ENCODE peak calls at places on chromosomes 3 and 15, in five cellular contexts. One of them, this sample, is unnamed. For H3K4me1 and H3K27me3, the result is how much of the 10 kb centered on the place peaks cover.

GRCh38 chr15:25931846-25932245 is 68.7 kb upstream of the ATP10A start:
- DNase-seq in endothelial cell of umbilical vein: no peak
- DNase-seq in right lobe of liver: no peak
- DNase-seq in thoracic aorta: no peak
- DNase-seq in gastrocnemius medialis: no peak
- DNase-seq in this sample: no peak

GRCh38 chr3:121995190-121996137 is 26.6 kb downstream of the ILDR1 start:
- DNase-seq in right lobe of liver: peak
- DNase-seq in thoracic aorta: no peak
- DNase-seq in endothelial cell of umbilical vein: peak
- DNase-seq in gastrocnemius medialis: peak
- DNase-seq in this sample: peak

GRCh38 chr15:40343512-40343911 is 2.8 kb upstream of the CCDC9B start:
- DNase-seq in endothelial cell of umbilical vein: peak
- DNase-seq in gastrocnemius medialis: no peak
- DNase-seq in right lobe of liver: no peak
- DNase-seq in thoracic aorta: peak
- DNase-seq in this sample: peak

GRCh38 chr15:41596972-41597371 is 38.0 kb downstream of the TYRO3 start:
- DNase-seq in endothelial cell of umbilical vein: no peak
- DNase-seq in right lobe of liver: no peak
- DNase-seq in gastrocnemius medialis: no peak
- DNase-seq in thoracic aorta: no peak
- DNase-seq in this sample: no peak

GRCh38 chr3:45480218-45480617 is 91.8 kb downstream of the LARS2 start:
- DNase-seq in gastrocnemius medialis: no peak
- DNase-seq in endothelial cell of umbilical vein: no peak
- DNase-seq in right lobe of liver: no peak
- DNase-seq in thoracic aorta: no peak
- DNase-seq in this sample: no peak

GRCh38 chr15:67700023-67700422 is 125.3 kb upstream of the SKOR1 start:
- DNase-seq in thoracic aorta: no peak
- DNase-seq in gastrocnemius medialis: no peak
- DNase-seq in endothelial cell of umbilical vein: no peak
- DNase-seq in right lobe of liver: no peak
- DNase-seq in this sample: no peak

GRCh38 chr15:61227269-61228024 is 1.7 kb downstream of the RORA start:
- DNase-seq in right lobe of liver: peak
- DNase-seq in thoracic aorta: no peak
- DNase-seq in gastrocnemius medialis: peak
- DNase-seq in endothelial cell of umbilical vein: peak
- DNase-seq in this sample: peak

GRCh38 chr3:136835817-136836510 is 17.0 kb downstream of the SLC35G2 start:
- DNase-seq in thoracic aorta: no peak
- DNase-seq in endothelial cell of umbilical vein: no peak
- DNase-seq in right lobe of liver: no peak
- DNase-seq in gastrocnemius medialis: no peak
- DNase-seq in this sample: no peak

GRCh38 chr15:40952301-40952900 is 870 bp upstream of the CHAC1 start:
- DNase-seq in thoracic aorta: no peak
- DNase-seq in right lobe of liver: no peak
- DNase-seq in gastrocnemius medialis: no peak
- DNase-seq in endothelial cell of umbilical vein: no peak
- DNase-seq in this sample: no peak

GRCh38 chr3:45790611-45791010 is 5.7 kb downstream of the SLC6A20 start:
- DNase-seq in thoracic aorta: no peak
- DNase-seq in gastrocnemius medialis: no peak
- DNase-seq in right lobe of liver: no peak
- DNase-seq in endothelial cell of umbilical vein: no peak
- DNase-seq in this sample: no peak

GRCh38 chr3:186239321-186239720 is 122.7 kb downstream of the DGKG start:
- DNase-seq in gastrocnemius medialis: peak
- DNase-seq in right lobe of liver: no peak
- DNase-seq in endothelial cell of umbilical vein: no peak
- DNase-seq in thoracic aorta: no peak
- DNase-seq in this sample: no peak

GRCh38 chr3:923161-923910 is 169.5 kb upstream of the CNTN6 start:
- DNase-seq in endothelial cell of umbilical vein: no peak
- DNase-seq in thoracic aorta: no peak
- DNase-seq in right lobe of liver: no peak
- DNase-seq in gastrocnemius medialis: no peak
- DNase-seq in this sample: no peak

GRCh38 chr15:58463815-58464697 is 32.3 kb downstream of the LIPC start:
- DNase-seq in endothelial cell of umbilical vein: no peak
- DNase-seq in gastrocnemius medialis: no peak
- DNase-seq in thoracic aorta: no peak
- DNase-seq in right lobe of liver: no peak
- DNase-seq in this sample: no peak

GRCh38 chr3:193240850-193241706 is at the start of gene PLAAT1:
- DNase-seq in gastrocnemius medialis: peak
- DNase-seq in right lobe of liver: peak
- DNase-seq in thoracic aorta: no peak
- DNase-seq in endothelial cell of umbilical vein: peak
- DNase-seq in this sample: peak

GRCh38 chr15:92797168-92798052 is 102.7 kb upstream of the CHD2 start:
- DNase-seq in gastrocnemius medialis: no peak
- DNase-seq in right lobe of liver: no peak
- DNase-seq in endothelial cell of umbilical vein: peak
- DNase-seq in thoracic aorta: no peak
- DNase-seq in this sample: no peak

GRCh38 chr3:124032351-124032880 is 40.5 kb upstream of the ROPN1 start:
- DNase-seq in gastrocnemius medialis: peak
- DNase-seq in thoracic aorta: no peak
- DNase-seq in right lobe of liver: peak
- DNase-seq in endothelial cell of umbilical vein: no peak
- DNase-seq in this sample: peak

GRCh38 chr3:129627350-129628168 is 21.1 kb upstream of the PLXND1 start:
- DNase-seq in right lobe of liver: peak
- DNase-seq in thoracic aorta: no peak
- DNase-seq in endothelial cell of umbilical vein: peak
- DNase-seq in gastrocnemius medialis: peak
- DNase-seq in this sample: peak

GRCh38 chr3:155442066-155442465 is 148.6 kb upstream of the STRIT1 start:
- DNase-seq in right lobe of liver: no peak
- DNase-seq in endothelial cell of umbilical vein: no peak
- DNase-seq in gastrocnemius medialis: no peak
- DNase-seq in thoracic aorta: no peak
- DNase-seq in this sample: no peak

GRCh38 chr3:29140706-29141105 is 140.2 kb upstream of the RBMS3 start:
- DNase-seq in endothelial cell of umbilical vein: peak
- DNase-seq in thoracic aorta: no peak
- DNase-seq in right lobe of liver: no peak
- DNase-seq in gastrocnemius medialis: no peak
- DNase-seq in this sample: no peak

GRCh38 chr3:149654188-149654601 is 3.6 kb downstream of the WWTR1 start:
- DNase-seq in gastrocnemius medialis: no peak
- DNase-seq in endothelial cell of umbilical vein: peak
- DNase-seq in thoracic aorta: no peak
- DNase-seq in right lobe of liver: no peak
- DNase-seq in this sample: no peak

GRCh38 chr3:158568784-158569183 is 2.2 kb upstream of the MLF1 start:
- DNase-seq in endothelial cell of umbilical vein: no peak
- DNase-seq in thoracic aorta: no peak
- DNase-seq in right lobe of liver: no peak
- DNase-seq in gastrocnemius medialis: no peak
- DNase-seq in this sample: no peak

GRCh38 chr3:71456155-71456554 is 127.4 kb downstream of the FOXP1 start:
- DNase-seq in thoracic aorta: no peak
- DNase-seq in endothelial cell of umbilical vein: peak
- DNase-seq in gastrocnemius medialis: no peak
- DNase-seq in right lobe of liver: no peak
- DNase-seq in this sample: no peak

GRCh38 chr3:111539351-111540331 is 2.4 kb upstream of the CD96 start:
- DNase-seq in right lobe of liver: peak
- DNase-seq in thoracic aorta: no peak
- DNase-seq in endothelial cell of umbilical vein: no peak
- DNase-seq in gastrocnemius medialis: no peak
- DNase-seq in this sample: no peak

GRCh38 chr3:46607603-46608028 is 4.7 kb upstream of the FAM240A start:
- DNase-seq in thoracic aorta: no peak
- DNase-seq in gastrocnemius medialis: no peak
- DNase-seq in endothelial cell of umbilical vein: no peak
- DNase-seq in right lobe of liver: no peak
- DNase-seq in this sample: peak

GRCh38 chr3:18716821-18717220 is 291.7 kb upstream of the SATB1 start:
- DNase-seq in gastrocnemius medialis: no peak
- DNase-seq in right lobe of liver: no peak
- DNase-seq in endothelial cell of umbilical vein: no peak
- DNase-seq in thoracic aorta: no peak
- DNase-seq in this sample: no peak

GRCh38 chr3:18713576-18713951 is 288.4 kb upstream of the SATB1 start:
- DNase-seq in thoracic aorta: no peak
- DNase-seq in right lobe of liver: no peak
- DNase-seq in endothelial cell of umbilical vein: no peak
- DNase-seq in gastrocnemius medialis: no peak
- DNase-seq in this sample: no peak

GRCh38 chr3:18715208-18715607 is 290.1 kb upstream of the SATB1 start:
- DNase-seq in right lobe of liver: no peak
- DNase-seq in endothelial cell of umbilical vein: no peak
- DNase-seq in gastrocnemius medialis: no peak
- DNase-seq in thoracic aorta: no peak
- DNase-seq in this sample: no peak

GRCh38 chr3:18717588-18717987 is 292.4 kb upstream of the SATB1 start:
- DNase-seq in gastrocnemius medialis: no peak
- DNase-seq in endothelial cell of umbilical vein: no peak
- DNase-seq in thoracic aorta: no peak
- DNase-seq in right lobe of liver: no peak
- DNase-seq in this sample: no peak

DNA sequence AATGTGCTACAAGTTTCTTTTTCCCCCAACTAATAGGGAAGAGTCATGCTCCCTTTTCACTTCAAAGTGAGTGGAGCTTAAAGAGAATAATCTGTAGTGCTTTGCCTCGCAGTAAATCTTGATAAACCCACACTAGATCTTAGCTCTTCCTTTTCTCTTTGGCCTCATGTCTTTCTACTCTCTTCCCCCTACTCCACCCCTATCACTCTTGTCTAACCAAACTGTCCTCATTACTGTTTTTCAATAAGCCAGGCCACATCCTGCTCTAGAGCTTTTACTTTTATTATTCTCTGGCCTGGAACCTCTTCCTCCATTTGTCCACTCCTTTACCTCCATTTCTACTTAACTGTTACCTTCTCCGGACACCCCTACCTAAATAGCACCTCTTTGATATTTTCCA is 291.0 kb upstream of the SATB1 start:
- DNase-seq in gastrocnemius medialis: no peak
- DNase-seq in right lobe of liver: no peak
- DNase-seq in endothelial cell of umbilical vein: no peak
- DNase-seq in thoracic aorta: no peak
- DNase-seq in this sample: no peak
- H3K4me1 ChIP-seq in gastrocnemius medialis: under half
- H3K4me1 ChIP-seq in right lobe of liver: under half
- H3K4me1 ChIP-seq in endothelial cell of umbilical vein: under half
- H3K4me1 ChIP-seq in thoracic aorta: under half
- H3K4me1 ChIP-seq in this sample: under half

DNA sequence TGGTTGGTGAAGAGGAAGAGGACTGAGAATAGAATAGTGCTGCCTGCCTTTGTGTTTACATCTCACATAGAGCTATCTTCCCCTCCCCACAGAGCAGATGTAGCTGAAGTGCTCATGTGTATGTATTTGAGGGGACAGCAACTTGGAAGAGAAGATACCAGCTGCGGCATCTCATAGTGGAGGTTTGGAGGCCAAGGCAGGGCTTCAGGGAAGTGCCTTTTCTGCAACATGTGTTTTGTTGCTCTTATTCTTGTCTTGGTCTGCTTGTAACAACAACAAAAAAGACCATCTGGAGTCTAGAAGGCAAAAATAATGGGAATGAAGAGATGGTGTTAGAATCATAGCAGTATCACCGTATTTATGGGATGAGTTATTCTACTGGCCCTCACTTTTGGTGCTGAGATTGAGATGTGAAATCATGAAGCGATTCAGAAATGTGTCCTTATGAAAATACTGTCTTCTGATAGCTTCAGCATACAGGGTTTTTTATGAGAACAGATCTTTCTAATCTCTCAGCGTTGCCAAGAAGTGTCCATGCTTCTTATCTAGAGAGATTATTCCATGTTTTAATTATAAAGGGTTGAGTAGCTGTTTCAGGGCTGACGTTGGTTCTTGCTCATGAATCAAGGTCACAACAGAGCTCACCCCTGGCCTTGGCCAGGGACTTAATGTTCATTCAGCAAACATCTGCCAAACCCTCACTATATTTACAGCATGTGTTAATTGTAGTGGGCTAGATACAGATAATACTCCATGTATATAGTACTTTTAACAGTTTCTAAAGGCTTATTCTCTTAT is 58.0 kb downstream of the ITPR1 start:
- DNase-seq in right lobe of liver: no peak
- DNase-seq in thoracic aorta: no peak
- DNase-seq in gastrocnemius medialis: no peak
- DNase-seq in endothelial cell of umbilical vein: no peak
- DNase-seq in this sample: no peak
- H3K27ac ChIP-seq in right lobe of liver: no peak
- H3K27ac ChIP-seq in thoracic aorta: no peak
- H3K27ac ChIP-seq in gastrocnemius medialis: no peak
- H3K27ac ChIP-seq in endothelial cell of umbilical vein: no peak
- H3K27ac ChIP-seq in this sample: no peak

GRCh38 chr15:74258456-74259323 is 22.6 kb downstream of the CCDC33 start:
- DNase-seq in thoracic aorta: no peak
- DNase-seq in endothelial cell of umbilical vein: no peak
- DNase-seq in right lobe of liver: no peak
- DNase-seq in gastrocnemius medialis: no peak
- DNase-seq in this sample: no peak
- H3K27me3 ChIP-seq in thoracic aorta: under half
- H3K27me3 ChIP-seq in endothelial cell of umbilical vein: under half
- H3K27me3 ChIP-seq in right lobe of liver: under half
- H3K27me3 ChIP-seq in gastrocnemius medialis: under half
- H3K27me3 ChIP-seq in this sample: under half

DNA sequence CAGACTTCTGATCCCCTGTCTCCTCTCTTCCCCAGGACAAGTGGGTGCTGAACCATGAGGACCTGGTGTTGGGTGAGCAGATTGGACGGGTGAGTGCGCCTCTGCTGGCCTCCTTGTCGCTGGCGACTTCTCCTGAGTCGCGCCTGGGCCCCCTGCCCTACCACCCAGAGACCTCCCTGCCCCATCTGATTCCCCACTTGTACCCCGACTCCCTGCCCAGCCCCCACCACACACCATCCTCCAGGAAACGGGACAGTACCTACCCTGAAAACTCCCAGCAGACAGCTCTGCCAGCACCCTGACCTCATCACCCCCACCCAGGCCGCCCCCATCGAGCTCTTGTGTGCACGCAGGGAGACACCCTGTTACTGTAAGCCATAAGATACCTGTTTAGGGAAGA is 7.7 kb downstream of the FES start:
- DNase-seq in gastrocnemius medialis: no peak
- DNase-seq in thoracic aorta: no peak
- DNase-seq in endothelial cell of umbilical vein: no peak
- DNase-seq in right lobe of liver: peak
- DNase-seq in this sample: no peak
- H3K4me1 ChIP-seq in gastrocnemius medialis: under half
- H3K4me1 ChIP-seq in thoracic aorta: under half
- H3K4me1 ChIP-seq in endothelial cell of umbilical vein: under half
- H3K4me1 ChIP-seq in right lobe of liver: under half
- H3K4me1 ChIP-seq in this sample: under half